ENCODE peak calls at places on chromosomes 16 and 17, in eight cellular contexts. Z is cardiac muscle cell; O is CD8-positive, alpha-beta memory T cell; I is neural progenitor cell; W is fibroblast of lung; U is psoas muscle; A is Peyer's patch; X is stomach. Y is an unnamed sample.

GRCh38 chr17:31416503-31416923 is 25.0 kb downstream of the RAB11FIP4 start:
- DNase-seq in Z (peak; percentile 69), O (no peak), I (peak; percentile 72), W (no peak), U (no peak), A (no peak), X (no peak), Y (no peak)

GRCh38 chr17:40015005-40015997 is at the start of gene CSF3:
- DNase-seq in Z (peak; percentile 44), O (no peak), I (peak; percentile 53), W (no peak), U (peak; percentile 95), A (peak; percentile 69), X (peak; percentile 43), Y (no peak)

GRCh38 chr17:76121932-76122383 is 18.4 kb upstream of the EXOC7 start:
- DNase-seq in Z (peak; percentile 46), O (no peak), I (no peak), W (peak; percentile 39), U (peak; percentile 57), A (peak; percentile 48), X (peak; percentile 35), Y (no peak)

GRCh38 chr16:65002265-65002664 is 119.6 kb downstream of the CDH11 start:
- DNase-seq in Z (peak; percentile 81), O (no peak), I (no peak), W (peak; percentile 82), U (no peak), A (no peak), X (no peak), Y (no peak)

GRCh38 chr16:29848420-29849297 is 14.4 kb downstream of the CDIPT start:
- DNase-seq in Z (peak; percentile 74), O (peak; percentile 66), I (peak; percentile 76), W (peak; percentile 39), U (peak; percentile 91), A (peak; percentile 89), X (peak; percentile 81), Y (peak; percentile 84)

GRCh38 chr17:7016406-7016805 is 4.0 kb downstream of the RNASEK start:
- DNase-seq in Z (no peak), O (no peak), I (no peak), W (no peak), U (no peak), A (no peak), X (no peak), Y (no peak)

GRCh38 chr17:3981455-3981854 is 17.2 kb upstream of the ATP2A3 start:
- DNase-seq in Z (no peak), O (no peak), I (no peak), W (no peak), U (peak; percentile 29), A (peak; percentile 11), X (no peak), Y (no peak)

GRCh38 chr16:85448557-85449194 is 164.4 kb upstream of the GSE1 start:
- DNase-seq in Z (no peak), O (peak; percentile 22), I (no peak), W (no peak), U (no peak), A (peak; percentile 75), X (peak; percentile 84), Y (peak; percentile 71)

GRCh38 chr16:56558024-56558747 is 6.7 kb upstream of the MT4 start:
- DNase-seq in Z (peak; percentile 46), O (no peak), I (no peak), W (peak; percentile 80), U (peak; percentile 53), A (no peak), X (no peak), Y (no peak)

GRCh38 chr17:78806451-78806850 is 24.4 kb upstream of the CYTH1 start:
- DNase-seq in Z (no peak), O (no peak), I (no peak), W (no peak), U (no peak), A (no peak), X (no peak), Y (no peak)

GRCh38 chr16:87012954-87013938 is 303.9 kb downstream of the C16orf95 start:
- DNase-seq in Z (no peak), O (no peak), I (no peak), W (no peak), U (no peak), A (no peak), X (no peak), Y (no peak)

GRCh38 chr16:13950821-13951547 is 31.0 kb downstream of the ERCC4 start:
- DNase-seq in Z (no peak), O (no peak), I (no peak), W (no peak), U (no peak), A (no peak), X (no peak), Y (no peak)

GRCh38 chr16:67345401-67345800 is 18.8 kb downstream of the LRRC36 start:
- DNase-seq in Z (no peak), O (no peak), I (no peak), W (no peak), U (no peak), A (no peak), X (peak; percentile 56), Y (no peak)

GRCh38 chr16:89334988-89335802 is 117.7 kb downstream of the ZNF778 start:
- DNase-seq in Z (no peak), O (no peak), I (peak; percentile 44), W (no peak), U (peak; percentile 59), A (peak; percentile 36), X (no peak), Y (no peak)

GRCh38 chr16:84546669-84547538 is 42.4 kb upstream of the MEAK7 start:
- DNase-seq in Z (no peak), O (no peak), I (peak; percentile 63), W (no peak), U (peak; percentile 23), A (no peak), X (no peak), Y (no peak)

GRCh38 chr17:6938637-6939036 is 57.2 kb upstream of the ALOX12 start:
- DNase-seq in Z (no peak), O (no peak), I (no peak), W (no peak), U (no peak), A (no peak), X (no peak), Y (no peak)

GRCh38 chr16:88282221-88283041 is 100.3 kb upstream of the ZNF469 start:
- DNase-seq in Z (peak; percentile 40), O (no peak), I (no peak), W (no peak), U (peak; percentile 24), A (peak; percentile 80), X (no peak), Y (no peak)

GRCh38 chr17:54967621-54968258 is 714 bp downstream of the COX11 start:
- DNase-seq in Z (peak; percentile 26), O (no peak), I (peak; percentile 18), W (peak; percentile 59), U (no peak), A (peak; percentile 54), X (no peak), Y (no peak)

GRCh38 chr17:71342726-71343125 is 778.1 kb upstream of the SOX9 start:
- DNase-seq in Z (no peak), O (no peak), I (no peak), W (peak; percentile 45), U (no peak), A (no peak), X (no peak), Y (no peak)
- H3K9me3 ChIP-seq in Z (no peaks in the 10 kb centered on the region), O (no peaks in the 10 kb centered on the region), I (no peaks in the 10 kb centered on the region), W (no peaks in the 10 kb centered on the region), U (no peaks in the 10 kb centered on the region), A (no peaks in the 10 kb centered on the region), X (no peaks in the 10 kb centered on the region), Y (no peaks in the 10 kb centered on the region)

DNA sequence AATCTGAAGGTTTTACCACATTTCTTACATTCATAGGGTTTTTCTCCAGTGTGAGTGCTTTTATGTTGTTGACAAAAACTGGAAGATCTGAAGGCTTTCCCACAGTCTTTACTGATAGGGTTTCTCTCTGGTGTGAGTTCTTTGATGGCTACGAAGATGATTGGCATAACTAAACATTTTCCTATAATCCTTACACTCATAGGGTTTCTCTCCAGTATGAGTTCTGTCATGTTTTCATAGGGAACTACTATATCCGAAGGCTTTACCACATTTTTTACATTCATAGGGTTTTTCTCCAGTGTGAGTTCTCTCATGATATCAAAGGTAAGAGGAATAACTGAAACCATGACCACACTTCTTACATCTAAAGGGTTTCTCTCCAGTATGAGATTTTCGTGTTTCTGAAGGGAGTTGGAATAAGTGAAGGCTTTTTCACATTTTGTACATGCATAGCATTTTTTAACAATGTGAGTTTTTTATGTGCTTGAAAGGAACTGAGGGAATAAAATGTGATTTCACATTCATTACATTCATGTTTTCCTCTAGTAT is 1987.7 kb downstream of the TP53TG3F start:
- DNase-seq in Z (no peak), O (no peak), I (no peak), W (no peak), U (no peak), A (no peak), X (no peak), Y (no peak)
- H3K9me3 ChIP-seq in Z (no peaks in the 10 kb centered on the region), O (peaks cover 5% of the 10 kb centered on the region), I (peaks cover 22% of the 10 kb centered on the region), W (peaks cover 2% of the 10 kb centered on the region), U (peaks cover 23% of the 10 kb centered on the region), A (no peaks in the 10 kb centered on the region), X (peaks cover 55% of the 10 kb centered on the region), Y (no peaks in the 10 kb centered on the region)

DNA sequence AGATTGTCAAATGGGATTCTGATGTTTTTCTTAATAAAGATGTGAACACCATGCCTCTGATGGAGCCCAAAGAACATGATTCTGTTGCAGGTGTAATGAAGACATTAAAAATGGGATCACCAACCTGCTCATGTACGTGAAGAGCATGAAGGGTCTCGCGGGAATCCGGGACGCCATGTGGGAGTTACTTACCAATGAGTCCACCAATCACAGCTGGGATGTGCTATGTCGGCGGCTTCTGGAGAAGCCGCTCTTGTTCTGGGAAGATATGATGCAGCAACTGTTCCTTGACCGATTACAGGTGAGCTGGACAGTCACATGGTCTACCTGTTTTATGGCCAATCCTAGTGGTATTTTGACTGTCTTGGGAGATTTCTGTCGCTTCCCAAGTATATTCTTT is 7.6 kb downstream of the COG1 start:
- DNase-seq in Z (no peak), O (no peak), I (no peak), W (no peak), U (no peak), A (no peak), X (no peak), Y (no peak)
- H3K9me3 ChIP-seq in Z (no peaks in the 10 kb centered on the region), O (no peaks in the 10 kb centered on the region), I (no peaks in the 10 kb centered on the region), W (no peaks in the 10 kb centered on the region), U (no peaks in the 10 kb centered on the region), A (no peaks in the 10 kb centered on the region), X (no peaks in the 10 kb centered on the region), Y (no peaks in the 10 kb centered on the region)

GRCh38 chr16:35747658-35748455 is 2288.4 kb downstream of the TP53TG3F start:
- DNase-seq in Z (no peak), O (no peak), I (no peak), W (no peak), U (no peak), A (no peak), X (no peak), Y (no peak)

GRCh38 chr16:35750701-35751104 is 2291.3 kb downstream of the TP53TG3F start:
- DNase-seq in Z (no peak), O (no peak), I (no peak), W (no peak), U (peak; percentile 44), A (no peak), X (no peak), Y (no peak)

GRCh38 chr16:35748621-35749252 is 2289.3 kb downstream of the TP53TG3F start:
- DNase-seq in Z (no peak), O (no peak), I (no peak), W (no peak), U (no peak), A (no peak), X (no peak), Y (no peak)

GRCh38 chr16:35750157-35750689 is 2290.8 kb downstream of the TP53TG3F start:
- DNase-seq in Z (no peak), O (no peak), I (no peak), W (no peak), U (no peak), A (no peak), X (no peak), Y (no peak)

GRCh38 chr16:35749253-35750141 is 2290.1 kb downstream of the TP53TG3F start:
- DNase-seq in Z (no peak), O (no peak), I (no peak), W (no peak), U (no peak), A (no peak), X (no peak), Y (no peak)
- H3K9me3 ChIP-seq in Z (no peaks in the 10 kb centered on the region), O (no peaks in the 10 kb centered on the region), I (peaks cover 3% of the 10 kb centered on the region), W (no peaks in the 10 kb centered on the region), U (no peaks in the 10 kb centered on the region), A (peaks cover 36% of the 10 kb centered on the region), X (peaks cover 72% of the 10 kb centered on the region), Y (no peaks in the 10 kb centered on the region)

Y was measured in CD8-positive, alpha-beta T cell.